ENCODE peak calls at places on chromosome X, in nine cellular contexts. P is stimulated activated CD4-positive, alpha-beta T cell treated with anti-CD3 and anti-CD28 coated beads, Interleukin-12 subunit alpha, Interleukin-12 subunit beta, amount 100 ng/mL, for 24 hours; Y is activated T-helper 9 cell treated with anti-CD3 and anti-CD28 coated beads, Interleukin-2, amount 50 U/mL, for 16 hours; K is AG04450; L is NCI-H1417; E is amniotic epithelial cell; M is EL; Z is T-helper 9 cell; J is NCI-H2171. I is an unnamed sample.

GRCh38 chrX:40651620-40652223 is 4.4 kb upstream of the CXorf38 start:
- DNase-seq in P (peak), Y (peak), K (no peak), L (peak), E (peak), M (peak), Z (peak), J (peak), I (no peak)

GRCh38 chrX:119948381-119948780 is 4.8 kb upstream of the NKAP start:
- DNase-seq in P (no peak), Y (no peak), K (no peak), L (no peak), E (no peak), M (no peak), Z (no peak), J (no peak), I (no peak)

GRCh38 chrX:39894626-39895025 is 203.1 kb downstream of the BCOR start:
- DNase-seq in P (no peak), Y (no peak), K (no peak), L (no peak), E (no peak), M (no peak), Z (no peak), J (no peak), I (no peak)

GRCh38 chrX:18931972-18932371 is 51.9 kb downstream of the PHKA2 start:
- DNase-seq in P (no peak), Y (no peak), K (no peak), L (peak), E (peak), M (peak), Z (no peak), J (no peak), I (peak)

GRCh38 chrX:96776966-96777365 is 92.3 kb downstream of the DIAPH2 start:
- DNase-seq in P (no peak), Y (no peak), K (no peak), L (no peak), E (peak), M (peak), Z (no peak), J (no peak), I (no peak)

GRCh38 chrX:49840679-49841078 is 11.6 kb downstream of the PAGE4 start:
- DNase-seq in P (peak), Y (peak), K (no peak), L (peak), E (peak), M (peak), Z (no peak), J (peak), I (no peak)

GRCh38 chrX:133880032-133880443 is 105.4 kb downstream of the GPC3 start:
- DNase-seq in P (no peak), Y (no peak), K (no peak), L (no peak), E (no peak), M (no peak), Z (no peak), J (peak), I (no peak)

GRCh38 chrX:1946974-1947373 is 332.1 kb downstream of the ASMT start:
- DNase-seq in P (no peak), Y (no peak), K (no peak), L (no peak), E (no peak), M (no peak), Z (no peak), J (peak), I (no peak)

GRCh38 chrX:54788446-54788845 is 9.6 kb downstream of the ITIH6 start:
- DNase-seq in P (no peak), Y (no peak), K (no peak), L (no peak), E (no peak), M (no peak), Z (no peak), J (no peak), I (no peak)

GRCh38 chrX:1453951-1454785 is 1.5 kb upstream of the ASMTL start:
- DNase-seq in P (peak), Y (peak), K (peak), L (no peak), E (peak), M (peak), Z (peak), J (no peak), I (peak)

GRCh38 chrX:65574356-65574755 is 39.8 kb upstream of the LAS1L start:
- DNase-seq in P (no peak), Y (no peak), K (no peak), L (no peak), E (no peak), M (no peak), Z (no peak), J (no peak), I (no peak)

GRCh38 chrX:70508296-70508911 is 63.8 kb downstream of the DLG3 start:
- DNase-seq in P (no peak), Y (no peak), K (no peak), L (peak), E (no peak), M (peak), Z (no peak), J (no peak), I (no peak)